ENCODE peak calls at places on chromosomes 5 and 9, in nine cellular contexts. E, P, H, A, X, D, C, Z and M are unnamed samples.

GRCh38 chr5:43785198-43785597 is 182.2 kb downstream of the NNT start:
- DNase-seq in E (no peak), P (no peak), H (no peak), A (no peak), X (no peak), D (no peak), C (no peak), Z (no peak), M (no peak)

GRCh38 chr9:77152289-77152688 is 25.0 kb upstream of the VPS13A start:
- DNase-seq in E (no peak), P (no peak), H (no peak), A (no peak), X (no peak), D (no peak), C (no peak), Z (no peak), M (no peak)

GRCh38 chr9:20023237-20023928 is 234.5 kb upstream of the SLC24A2 start:
- DNase-seq in E (no peak), P (no peak), H (no peak), A (no peak), X (no peak), D (no peak), C (no peak), Z (no peak), M (no peak)

GRCh38 chr9:132260846-132261245 is 93.9 kb downstream of the SETX start:
- DNase-seq in E (no peak), P (no peak), H (no peak), A (no peak), X (no peak), D (no peak), C (no peak), Z (no peak), M (no peak)

GRCh38 chr5:172187118-172188032 is 649 bp downstream of the STK10 start:
- DNase-seq in E (peak), P (peak), H (peak), A (peak), X (no peak), D (peak), C (no peak), Z (peak), M (no peak)

GRCh38 chr9:134781895-134782294 is 98.7 kb upstream of the FCN2 start:
- DNase-seq in E (peak), P (no peak), H (no peak), A (no peak), X (no peak), D (no peak), C (no peak), Z (no peak), M (no peak)

GRCh38 chr5:175166013-175166412 is 278.0 kb downstream of the DRD1 start:
- DNase-seq in E (no peak), P (no peak), H (no peak), A (no peak), X (no peak), D (no peak), C (no peak), Z (no peak), M (no peak)

GRCh38 chr9:78261403-78262001 is 25.6 kb downstream of the CEP78 start:
- DNase-seq in E (no peak), P (peak), H (no peak), A (no peak), X (peak), D (no peak), C (no peak), Z (peak), M (no peak)

GRCh38 chr9:119284587-119285337 is 84.5 kb downstream of the BRINP1 start:
- DNase-seq in E (no peak), P (no peak), H (peak), A (no peak), X (no peak), D (no peak), C (no peak), Z (no peak), M (no peak)

GRCh38 chr5:130799015-130799414 is 366.0 kb downstream of the HINT1 start:
- DNase-seq in E (no peak), P (no peak), H (no peak), A (no peak), X (no peak), D (no peak), C (no peak), Z (no peak), M (no peak)

GRCh38 chr5:132109494-132110053 is 36.0 kb downstream of the CSF2 start:
- DNase-seq in E (no peak), P (no peak), H (no peak), A (no peak), X (no peak), D (no peak), C (no peak), Z (no peak), M (no peak)

GRCh38 chr9:125835655-125836054 is 88.5 kb downstream of the PBX3 start:
- DNase-seq in E (no peak), P (no peak), H (no peak), A (no peak), X (no peak), D (no peak), C (no peak), Z (no peak), M (no peak)

GRCh38 chr5:14144586-14145355 is 1.6 kb downstream of the TRIO start:
- DNase-seq in E (peak), P (peak), H (peak), A (peak), X (peak), D (peak), C (no peak), Z (peak), M (no peak)

GRCh38 chr5:32092938-32093812 is 80.9 kb downstream of the GOLPH3 start:
- DNase-seq in E (peak), P (peak), H (peak), A (peak), X (peak), D (peak), C (peak), Z (peak), M (peak)

GRCh38 chr5:432201-432927 is 10.6 kb upstream of the EXOC3 start:
- DNase-seq in E (no peak), P (no peak), H (no peak), A (no peak), X (no peak), D (no peak), C (no peak), Z (no peak), M (no peak)

GRCh38 chr9:97802276-97802675 is 50.8 kb upstream of the FOXE1 start:
- DNase-seq in E (no peak), P (peak), H (no peak), A (no peak), X (no peak), D (peak), C (no peak), Z (peak), M (peak)

GRCh38 chr9:98873535-98874432 is 66.3 kb downstream of the GALNT12 start:
- DNase-seq in E (no peak), P (no peak), H (peak), A (no peak), X (peak), D (no peak), C (no peak), Z (no peak), M (no peak)

GRCh38 chr5:73796164-73797141 is 170.5 kb downstream of the ARHGEF28 start:
- DNase-seq in E (peak), P (peak), H (no peak), A (no peak), X (no peak), D (peak), C (no peak), Z (no peak), M (peak)

GRCh38 chr5:137609122-137609521 is 110.0 kb upstream of the SPOCK1 start:
- DNase-seq in E (no peak), P (no peak), H (no peak), A (no peak), X (no peak), D (no peak), C (no peak), Z (no peak), M (peak)

GRCh38 chr5:83472508-83473343 is 1.2 kb downstream of the VCAN start:
- DNase-seq in E (peak), P (no peak), H (peak), A (no peak), X (no peak), D (no peak), C (no peak), Z (no peak), M (peak)

GRCh38 chr5:134289509-134290113 is 63.7 kb upstream of the PPP2CA start:
- DNase-seq in E (peak), P (peak), H (peak), A (no peak), X (peak), D (peak), C (no peak), Z (peak), M (peak)

GRCh38 chr5:98770158-98770910 is 3.1 kb upstream of the RGMB start:
- DNase-seq in E (peak), P (peak), H (peak), A (no peak), X (peak), D (peak), C (no peak), Z (no peak), M (no peak)